ENCODE peak calls at places on chromosome 12, in five cellular contexts. R is GM19239; Z is naive thymus-derived CD8-positive, alpha-beta T cell; B is uterus; S is hypothalamus. U is an unnamed sample.

GRCh38 chr12:123142948-123143752 is 7.7 kb downstream of the PITPNM2 start:
- DNase-seq in R (no peak), Z (no peak), B (no peak), S (no peak), U (no peak)

GRCh38 chr12:15899282-15899870 is 11.8 kb upstream of the DERA start:
- DNase-seq in R (no peak), Z (no peak), B (no peak), S (no peak), U (no peak)

GRCh38 chr12:102061096-102061555 is 665 bp downstream of the WASHC3 start:
- DNase-seq in R (no peak), Z (peak), B (no peak), S (no peak), U (no peak)

GRCh38 chr12:57258977-57259970 is 8.3 kb upstream of the STAC3 start:
- DNase-seq in R (no peak), Z (no peak), B (no peak), S (no peak), U (no peak)

GRCh38 chr12:5027436-5027835 is 16.2 kb upstream of the KCNA5 start:
- DNase-seq in R (no peak), Z (no peak), B (no peak), S (no peak), U (no peak)

GRCh38 chr12:68633614-68634558 is 23.2 kb downstream of the RAP1B start:
- DNase-seq in R (no peak), Z (no peak), B (no peak), S (no peak), U (no peak)

GRCh38 chr12:13135336-13136178 is 32.1 kb upstream of the GSG1 start:
- DNase-seq in R (no peak), Z (no peak), B (peak), S (no peak), U (peak)

GRCh38 chr12:108696111-108696995 is 35.0 kb downstream of the CORO1C start:
- DNase-seq in R (no peak), Z (no peak), B (peak), S (no peak), U (no peak)

GRCh38 chr12:88665051-88665450 is 84.8 kb upstream of the KITLG start:
- DNase-seq in R (no peak), Z (no peak), B (no peak), S (no peak), U (no peak)

GRCh38 chr12:116164263-116164817 is 113.2 kb downstream of the MED13L start:
- DNase-seq in R (no peak), Z (no peak), B (no peak), S (no peak), U (no peak)

GRCh38 chr12:14514154-14514842 is 53.4 kb downstream of the PLBD1 start:
- DNase-seq in R (no peak), Z (no peak), B (no peak), S (no peak), U (no peak)

GRCh38 chr12:115253049-115253448 is 569.1 kb upstream of the TBX3 start:
- DNase-seq in R (no peak), Z (no peak), B (no peak), S (no peak), U (no peak)

GRCh38 chr12:76329163-76329562 is 19.1 kb downstream of the BBS10 start:
- DNase-seq in R (no peak), Z (no peak), B (no peak), S (no peak), U (peak)

GRCh38 chr12:10220398-10221077 is 7.9 kb downstream of the GABARAPL1 start:
- DNase-seq in R (no peak), Z (no peak), B (peak), S (no peak), U (peak)

GRCh38 chr12:118830251-118830650 is 151.1 kb upstream of the SRRM4 start:
- DNase-seq in R (no peak), Z (no peak), B (no peak), S (no peak), U (no peak)

GRCh38 chr12:74071182-74071581 is 466.5 kb upstream of the ATXN7L3B start:
- DNase-seq in R (no peak), Z (no peak), B (no peak), S (no peak), U (no peak)

GRCh38 chr12:98440165-98440581 is 75.2 kb upstream of the TMPO start:
- DNase-seq in R (no peak), Z (no peak), B (peak), S (no peak), U (peak)